ENCODE peak calls at places on chromosomes 13 and 19, in five cellular contexts. One of them, this sample, is unnamed.

GRCh38 chr13:41651413-41652068 is 194.2 kb downstream of the RGCC start:
- DNase-seq in heart right ventricle: no peak
- DNase-seq in A549: no peak
- DNase-seq in neural progenitor cell: no peak
- DNase-seq in A673: no peak
- DNase-seq in this sample: no peak

GRCh38 chr13:68107667-68108066 is 877.5 kb upstream of the PCDH9 start:
- DNase-seq in heart right ventricle: no peak
- DNase-seq in A549: no peak
- DNase-seq in neural progenitor cell: no peak
- DNase-seq in A673: no peak
- DNase-seq in this sample: no peak

GRCh38 chr19:33686687-33687541 is 65.2 kb downstream of the CHST8 start:
- DNase-seq in heart right ventricle: no peak
- DNase-seq in A549: no peak
- DNase-seq in neural progenitor cell: no peak
- DNase-seq in A673: no peak
- DNase-seq in this sample: no peak

GRCh38 chr19:1001538-1002166 is 1.4 kb downstream of the GRIN3B start:
- DNase-seq in heart right ventricle: peak
- DNase-seq in A549: peak
- DNase-seq in neural progenitor cell: peak
- DNase-seq in A673: peak
- DNase-seq in this sample: no peak

GRCh38 chr19:7925171-7925837 is 631 bp downstream of the CTXN1 start:
- DNase-seq in heart right ventricle: peak
- DNase-seq in A549: peak
- DNase-seq in neural progenitor cell: peak
- DNase-seq in A673: peak
- DNase-seq in this sample: no peak

GRCh38 chr19:29667941-29668340 is 2.7 kb downstream of the PLEKHF1 start:
- DNase-seq in heart right ventricle: no peak
- DNase-seq in A549: no peak
- DNase-seq in neural progenitor cell: no peak
- DNase-seq in A673: no peak
- DNase-seq in this sample: no peak

GRCh38 chr19:48480476-48481190 is 11.5 kb downstream of the CYTH2 start:
- DNase-seq in heart right ventricle: peak
- DNase-seq in A549: no peak
- DNase-seq in neural progenitor cell: no peak
- DNase-seq in A673: peak
- DNase-seq in this sample: peak

GRCh38 chr13:76884167-76884566 is 2.0 kb downstream of the KCTD12 start:
- DNase-seq in heart right ventricle: peak
- DNase-seq in A549: no peak
- DNase-seq in neural progenitor cell: peak
- DNase-seq in A673: peak
- DNase-seq in this sample: peak

DNA sequence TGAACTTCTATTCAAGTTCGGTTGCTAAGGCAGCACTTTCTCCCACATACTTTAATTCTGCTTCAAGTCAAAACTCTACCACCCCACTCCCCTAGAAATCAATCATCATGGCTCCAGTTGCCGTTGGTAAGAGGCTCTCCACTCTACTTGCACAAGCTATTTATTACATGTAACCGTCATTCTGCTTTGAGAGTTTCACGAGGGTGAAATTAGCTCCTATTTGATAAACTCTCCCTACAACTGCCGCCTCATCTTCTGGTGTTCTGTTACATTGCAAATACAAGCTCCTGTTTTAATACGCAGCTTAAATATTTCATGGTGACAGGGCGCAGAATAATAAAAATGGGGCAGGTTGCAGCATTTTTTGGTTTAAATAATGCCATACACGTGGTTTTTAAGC is 28.6 kb downstream of the SLC7A1 start:
- DNase-seq in heart right ventricle: no peak
- DNase-seq in A549: no peak
- DNase-seq in neural progenitor cell: no peak
- DNase-seq in A673: no peak
- DNase-seq in this sample: no peak
- H3K27ac ChIP-seq in heart right ventricle: no peak
- H3K27ac ChIP-seq in A549: no peak
- H3K27ac ChIP-seq in neural progenitor cell: no peak
- H3K27ac ChIP-seq in A673: no peak
- H3K27ac ChIP-seq in this sample: no peak

GRCh38 chr13:39599842-39600241 is 3.2 kb downstream of the LHFPL6 start:
- DNase-seq in heart right ventricle: no peak
- DNase-seq in A549: no peak
- DNase-seq in neural progenitor cell: no peak
- DNase-seq in A673: no peak
- DNase-seq in this sample: no peak
- H3K4me3 ChIP-seq in heart right ventricle: peak
- H3K4me3 ChIP-seq in A549: no peak
- H3K4me3 ChIP-seq in neural progenitor cell: no peak
- H3K4me3 ChIP-seq in A673: peak
- H3K4me3 ChIP-seq in this sample: peak

GRCh38 chr19:35116085-35116801 is 620 bp downstream of the FXYD3 start:
- DNase-seq in heart right ventricle: no peak
- DNase-seq in A549: no peak
- DNase-seq in neural progenitor cell: no peak
- DNase-seq in A673: no peak
- DNase-seq in this sample: no peak
- H3K27ac ChIP-seq in heart right ventricle: no peak
- H3K27ac ChIP-seq in A549: no peak
- H3K27ac ChIP-seq in neural progenitor cell: no peak
- H3K27ac ChIP-seq in A673: no peak
- H3K27ac ChIP-seq in this sample: no peak

DNA sequence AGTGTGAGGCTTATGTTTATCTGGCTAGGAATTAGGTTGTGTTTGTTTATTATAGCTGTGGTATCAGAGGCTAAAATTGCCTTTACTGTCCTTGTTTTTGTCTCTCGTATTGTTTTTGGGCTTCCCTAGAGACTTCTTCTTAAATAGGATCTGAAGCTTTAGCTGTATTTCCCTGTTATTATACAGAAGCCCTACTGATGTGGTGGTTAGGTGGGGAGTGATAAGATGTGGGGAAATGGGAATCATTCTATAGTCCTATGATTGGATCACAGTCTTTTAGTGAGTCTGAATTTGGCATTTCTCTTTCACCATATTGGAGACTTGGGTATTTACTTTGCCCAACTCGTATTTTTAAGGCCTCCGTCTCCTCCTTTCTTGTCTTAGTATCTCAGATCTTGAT is 8.3 kb upstream of the KL start:
- DNase-seq in heart right ventricle: no peak
- DNase-seq in A549: no peak
- DNase-seq in neural progenitor cell: no peak
- DNase-seq in A673: no peak
- DNase-seq in this sample: no peak
- H3K4me3 ChIP-seq in heart right ventricle: no peak
- H3K4me3 ChIP-seq in A549: no peak
- H3K4me3 ChIP-seq in neural progenitor cell: no peak
- H3K4me3 ChIP-seq in A673: no peak
- H3K4me3 ChIP-seq in this sample: no peak

GRCh38 chr19:44356383-44357111 is at the start of gene ZNF112:
- DNase-seq in heart right ventricle: peak
- DNase-seq in A549: peak
- DNase-seq in neural progenitor cell: peak
- DNase-seq in A673: peak
- DNase-seq in this sample: peak
- H3K27ac ChIP-seq in heart right ventricle: no peak
- H3K27ac ChIP-seq in A549: peak
- H3K27ac ChIP-seq in neural progenitor cell: no peak
- H3K27ac ChIP-seq in A673: peak
- H3K27ac ChIP-seq in this sample: peak

GRCh38 chr19:6676288-6676687 is 6.3 kb upstream of the TNFSF14 start:
- DNase-seq in heart right ventricle: no peak
- DNase-seq in A549: no peak
- DNase-seq in neural progenitor cell: no peak
- DNase-seq in A673: no peak
- DNase-seq in this sample: no peak

GRCh38 chr19:6679139-6679538 is 9.2 kb upstream of the TNFSF14 start:
- DNase-seq in heart right ventricle: no peak
- DNase-seq in A549: no peak
- DNase-seq in neural progenitor cell: no peak
- DNase-seq in A673: no peak
- DNase-seq in this sample: no peak

GRCh38 chr19:6677924-6678689 is 8.1 kb upstream of the TNFSF14 start:
- DNase-seq in heart right ventricle: peak
- DNase-seq in A549: peak
- DNase-seq in neural progenitor cell: peak
- DNase-seq in A673: no peak
- DNase-seq in this sample: no peak

GRCh38 chr19:6678690-6679109 is 8.7 kb upstream of the TNFSF14 start:
- DNase-seq in heart right ventricle: no peak
- DNase-seq in A549: no peak
- DNase-seq in neural progenitor cell: no peak
- DNase-seq in A673: no peak
- DNase-seq in this sample: no peak

GRCh38 chr19:6677495-6677894 is 7.5 kb upstream of the TNFSF14 start:
- DNase-seq in heart right ventricle: no peak
- DNase-seq in A549: no peak
- DNase-seq in neural progenitor cell: no peak
- DNase-seq in A673: no peak
- DNase-seq in this sample: no peak
- H3K4me3 ChIP-seq in heart right ventricle: no peak
- H3K4me3 ChIP-seq in A549: no peak
- H3K4me3 ChIP-seq in neural progenitor cell: peak
- H3K4me3 ChIP-seq in A673: no peak
- H3K4me3 ChIP-seq in this sample: no peak

DNA sequence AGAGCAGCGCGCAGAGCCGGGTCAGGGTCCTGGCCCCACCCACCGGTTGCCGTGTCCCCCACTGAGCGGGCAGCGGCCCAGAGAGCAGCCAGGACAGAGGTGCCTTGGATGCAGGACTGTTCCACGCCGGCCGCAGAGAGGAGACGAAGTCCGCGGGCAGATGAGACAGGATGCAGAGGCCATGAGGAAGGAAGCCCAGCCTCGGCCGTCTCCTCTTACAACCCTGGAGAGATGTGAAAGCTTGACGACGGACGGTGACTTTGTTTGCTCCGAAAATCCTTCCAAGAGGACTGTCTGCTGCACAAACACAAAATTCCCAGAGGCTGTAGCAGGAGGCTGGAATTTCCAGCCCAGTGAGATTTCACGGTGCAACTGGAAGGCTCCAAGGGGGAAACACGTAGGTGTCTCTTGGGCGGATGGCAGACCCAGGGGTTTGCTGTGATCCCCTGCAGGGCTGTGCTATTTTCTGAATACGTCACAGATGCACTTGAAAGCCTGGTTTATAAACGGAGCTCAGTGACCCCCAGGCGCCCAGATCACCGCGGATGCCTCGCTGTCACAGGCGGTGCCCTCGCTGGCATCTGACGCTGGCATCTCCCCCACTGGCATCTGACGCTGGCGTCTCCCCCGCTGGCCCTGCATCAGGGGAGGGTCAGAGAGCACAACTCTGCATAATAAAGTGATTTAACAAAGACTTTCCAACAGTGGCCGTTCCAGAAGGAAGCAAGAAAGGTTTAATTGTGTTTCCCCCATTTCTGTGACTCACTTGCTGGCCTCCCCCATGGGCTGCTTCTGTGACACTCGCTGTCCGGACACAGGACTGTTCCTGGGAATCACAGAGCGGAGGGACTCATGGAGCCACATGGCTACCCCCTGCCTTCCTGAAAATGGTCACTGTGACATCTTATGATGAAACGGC is 62.0 kb upstream of the C13orf46 start:
- DNase-seq in heart right ventricle: no peak
- DNase-seq in A549: no peak
- DNase-seq in neural progenitor cell: peak
- DNase-seq in A673: no peak
- DNase-seq in this sample: peak
- H3K27ac ChIP-seq in heart right ventricle: no peak
- H3K27ac ChIP-seq in A549: no peak
- H3K27ac ChIP-seq in neural progenitor cell: no peak
- H3K27ac ChIP-seq in A673: no peak
- H3K27ac ChIP-seq in this sample: peak

GRCh38 chr13:46598820-46599180 is 45.8 kb downstream of the LRCH1 start:
- DNase-seq in heart right ventricle: no peak
- DNase-seq in A549: no peak
- DNase-seq in neural progenitor cell: no peak
- DNase-seq in A673: no peak
- DNase-seq in this sample: no peak
- H3K4me3 ChIP-seq in heart right ventricle: no peak
- H3K4me3 ChIP-seq in A549: no peak
- H3K4me3 ChIP-seq in neural progenitor cell: no peak
- H3K4me3 ChIP-seq in A673: peak
- H3K4me3 ChIP-seq in this sample: no peak

DNA sequence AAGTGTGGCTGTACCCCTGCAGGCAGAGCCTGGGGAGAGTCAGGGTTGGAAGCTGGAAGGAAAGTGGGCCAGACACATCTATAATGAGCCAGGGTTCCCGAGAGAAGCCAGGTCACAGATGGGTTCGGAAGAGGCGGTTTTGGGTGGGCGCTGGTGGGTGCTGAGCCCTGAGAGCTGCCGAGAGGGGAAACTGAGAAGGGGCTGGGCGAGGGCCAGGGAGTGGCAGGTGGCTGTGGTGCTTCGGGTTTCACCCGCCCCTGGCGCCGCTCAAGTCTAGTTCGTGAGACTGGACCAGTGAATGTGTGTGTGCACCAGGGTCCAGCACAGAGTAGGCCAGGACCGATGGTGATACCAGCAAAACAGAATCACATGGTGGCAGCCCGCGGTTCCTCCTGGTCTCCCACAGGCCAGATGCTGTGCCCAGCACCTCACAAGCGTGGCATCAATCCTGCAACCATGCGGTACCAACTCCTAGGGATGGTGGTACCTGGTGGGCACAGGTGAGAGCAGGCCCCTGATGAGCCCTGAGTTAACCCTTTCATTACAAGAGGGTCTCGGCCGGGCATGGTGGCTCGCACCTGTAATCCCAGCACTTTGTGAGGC is 1.8 kb upstream of the LRRC4B start:
- DNase-seq in heart right ventricle: no peak
- DNase-seq in A549: no peak
- DNase-seq in neural progenitor cell: no peak
- DNase-seq in A673: no peak
- DNase-seq in this sample: no peak
- H3K27ac ChIP-seq in heart right ventricle: no peak
- H3K27ac ChIP-seq in A549: no peak
- H3K27ac ChIP-seq in neural progenitor cell: no peak
- H3K27ac ChIP-seq in A673: no peak
- H3K27ac ChIP-seq in this sample: no peak